ENCODE peak calls at places on chromosomes 3 and 15, in four cellular contexts. J is activated gamma-delta T cell treated with Interleukin-2 at 50 U/mL for 16 hours; U is stimulated activated CD4-positive, alpha-beta T cell treated with anti-CD3 and anti-CD28 coated beads, TNF-alpha, amount 100 ng/mL, for 48 hours; E is M059J. S is an unnamed sample.

GRCh38 chr3:186298876-186299275 is 63.2 kb downstream of the DGKG start:
- DNase-seq in J (no peak), U (no peak), E (no peak), S (peak)

GRCh38 chr15:82613764-82614163 is 33.4 kb downstream of the CPEB1 start:
- DNase-seq in J (no peak), U (no peak), E (no peak), S (no peak)

GRCh38 chr15:86611392-86612040 is 531.8 kb downstream of the AGBL1 start:
- DNase-seq in J (peak), U (no peak), E (peak), S (peak)

GRCh38 chr3:12436514-12437222 is 47.6 kb upstream of the TSEN2 start:
- DNase-seq in J (no peak), U (no peak), E (peak), S (peak)

GRCh38 chr3:9064853-9065252 is 101.6 kb upstream of the RAD18 start:
- DNase-seq in J (no peak), U (no peak), E (no peak), S (no peak)

GRCh38 chr15:31211353-31211752 is 109.8 kb upstream of the TRPM1 start:
- DNase-seq in J (no peak), U (no peak), E (no peak), S (no peak)

GRCh38 chr15:76346666-76347506 is 10.3 kb downstream of the ISL2 start:
- DNase-seq in J (no peak), U (no peak), E (peak), S (no peak)

GRCh38 chr3:73324203-73325155 is 263.0 kb downstream of the EBLN2 start:
- DNase-seq in J (no peak), U (no peak), E (no peak), S (no peak)

GRCh38 chr3:25033407-25034029 is 394.5 kb upstream of the RARB start:
- DNase-seq in J (no peak), U (no peak), E (peak), S (peak)

GRCh38 chr15:28955160-28955502 is 69.4 kb downstream of the APBA2 start:
- DNase-seq in J (peak), U (no peak), E (peak), S (no peak)

GRCh38 chr3:64462203-64463120 is 225.3 kb downstream of the ADAMTS9 start:
- DNase-seq in J (no peak), U (no peak), E (peak), S (no peak)

GRCh38 chr15:56765252-56765651 is 31.9 kb upstream of the ZNF280D start:
- DNase-seq in J (no peak), U (no peak), E (peak), S (no peak)